ENCODE peak calls at places on chromosomes 5 and 9, in four cellular contexts. T is Peyer's patch; I is astrocyte of the spinal cord; M is stimulated activated CD8-positive, alpha-beta memory T cell treated with anti-CD3 and anti-CD28 coated beads, Interleukin-4, amount 100 ng/mL, for 1 hour. U is an unnamed sample.

GRCh38 chr5:78641060-78641474 is 7.5 kb downstream of the LHFPL2 start:
- DNase-seq in T (no peak), I (no peak), M (no peak), U (no peak)

GRCh38 chr9:137057545-137057944 is 3.7 kb upstream of the ENTPD2 start:
- DNase-seq in T (no peak), I (no peak), M (no peak), U (no peak)

GRCh38 chr5:93601433-93602175 is 18.6 kb downstream of the NR2F1 start:
- DNase-seq in T (no peak), I (peak), M (no peak), U (no peak)

GRCh38 chr5:115068239-115069086 is 101.2 kb downstream of the TRIM36 start:
- DNase-seq in T (no peak), I (peak), M (no peak), U (no peak)

GRCh38 chr5:147673276-147673675 is 109.3 kb downstream of the JAKMIP2 start:
- DNase-seq in T (no peak), I (no peak), M (no peak), U (no peak)

GRCh38 chr9:5008206-5008605 is 23.1 kb downstream of the JAK2 start:
- DNase-seq in T (no peak), I (peak), M (no peak), U (no peak)

GRCh38 chr9:84170521-84171141 is 169.9 kb downstream of the SLC28A3 start:
- DNase-seq in T (peak), I (peak), M (no peak), U (no peak)

GRCh38 chr9:89621676-89622075 is 16.9 kb downstream of the GADD45G start:
- DNase-seq in T (no peak), I (no peak), M (no peak), U (no peak)

GRCh38 chr5:113140837-113141661 is 164.5 kb downstream of the DCP2 start:
- DNase-seq in T (no peak), I (peak), M (no peak), U (peak)

GRCh38 chr5:10635861-10636350 is 72.0 kb downstream of the ANKRD33B start:
- DNase-seq in T (peak), I (no peak), M (no peak), U (no peak)

GRCh38 chr9:128702949-128703615 is 779 bp downstream of the PKN3 start:
- DNase-seq in T (no peak), I (peak), M (no peak), U (no peak)